ENCODE peak calls at places on chromosome 22, in eight cellular contexts. One of them, this sample, is unnamed.
A peak's percentile ranks its signal among the peaks of the same experiment; 100 is the strongest.

GRCh38 chr22:30334601-30335000 is 7.9 kb upstream of the TBC1D10A start:
- DNase-seq in stimulated activated CD8-positive, alpha-beta memory T cell treated with anti-CD3 and anti-CD28 coated beads, Interleukin-15, amount 100 ng/mL, for 4 hours: no peak
- DNase-seq in hippocampal formation: no peak
- DNase-seq in right atrium auricular region: no peak
- DNase-seq in smooth muscle cell of the brain vasculature: no peak
- DNase-seq in kidney glomerular epithelial cell: no peak
- DNase-seq in pancreas: no peak
- DNase-seq in fibroblast of lung: no peak
- DNase-seq in this sample: no peak

GRCh38 chr22:36355362-36355761 is 32.4 kb downstream of the MYH9 start:
- DNase-seq in pancreas: no peak
- DNase-seq in stimulated activated CD8-positive, alpha-beta memory T cell treated with anti-CD3 and anti-CD28 coated beads, Interleukin-15, amount 100 ng/mL, for 4 hours: no peak
- DNase-seq in hippocampal formation: no peak
- DNase-seq in right atrium auricular region: no peak
- DNase-seq in smooth muscle cell of the brain vasculature: no peak
- DNase-seq in kidney glomerular epithelial cell: no peak
- DNase-seq in fibroblast of lung: no peak
- DNase-seq in this sample: no peak

GRCh38 chr22:19824197-19825015 is 30.3 kb downstream of the GNB1L start:
- DNase-seq in right atrium auricular region: peak; percentile 42
- DNase-seq in pancreas: no peak
- DNase-seq in fibroblast of lung: no peak
- DNase-seq in smooth muscle cell of the brain vasculature: no peak
- DNase-seq in kidney glomerular epithelial cell: no peak
- DNase-seq in hippocampal formation: no peak
- DNase-seq in stimulated activated CD8-positive, alpha-beta memory T cell treated with anti-CD3 and anti-CD28 coated beads, Interleukin-15, amount 100 ng/mL, for 4 hours: no peak
- DNase-seq in this sample: no peak

GRCh38 chr22:26942301-26942927 is 285.0 kb downstream of the MIAT start:
- DNase-seq in stimulated activated CD8-positive, alpha-beta memory T cell treated with anti-CD3 and anti-CD28 coated beads, Interleukin-15, amount 100 ng/mL, for 4 hours: no peak
- DNase-seq in fibroblast of lung: peak; percentile 22
- DNase-seq in right atrium auricular region: no peak
- DNase-seq in hippocampal formation: no peak
- DNase-seq in smooth muscle cell of the brain vasculature: no peak
- DNase-seq in kidney glomerular epithelial cell: no peak
- DNase-seq in pancreas: no peak
- DNase-seq in this sample: no peak

GRCh38 chr22:37981282-37982011 is 2.9 kb downstream of the SOX10 start:
- DNase-seq in kidney glomerular epithelial cell: no peak
- DNase-seq in right atrium auricular region: no peak
- DNase-seq in stimulated activated CD8-positive, alpha-beta memory T cell treated with anti-CD3 and anti-CD28 coated beads, Interleukin-15, amount 100 ng/mL, for 4 hours: no peak
- DNase-seq in smooth muscle cell of the brain vasculature: no peak
- DNase-seq in hippocampal formation: no peak
- DNase-seq in fibroblast of lung: no peak
- DNase-seq in pancreas: no peak
- DNase-seq in this sample: no peak

GRCh38 chr22:35312198-35313059 is 12.7 kb downstream of the TOM1 start:
- DNase-seq in right atrium auricular region: no peak
- DNase-seq in kidney glomerular epithelial cell: no peak
- DNase-seq in smooth muscle cell of the brain vasculature: no peak
- DNase-seq in pancreas: no peak
- DNase-seq in stimulated activated CD8-positive, alpha-beta memory T cell treated with anti-CD3 and anti-CD28 coated beads, Interleukin-15, amount 100 ng/mL, for 4 hours: no peak
- DNase-seq in hippocampal formation: no peak
- DNase-seq in fibroblast of lung: peak; percentile 81
- DNase-seq in this sample: no peak

GRCh38 chr22:40727607-40728325 is 48.5 kb downstream of the MCHR1 start:
- DNase-seq in smooth muscle cell of the brain vasculature: no peak
- DNase-seq in kidney glomerular epithelial cell: no peak
- DNase-seq in fibroblast of lung: no peak
- DNase-seq in right atrium auricular region: no peak
- DNase-seq in pancreas: no peak
- DNase-seq in stimulated activated CD8-positive, alpha-beta memory T cell treated with anti-CD3 and anti-CD28 coated beads, Interleukin-15, amount 100 ng/mL, for 4 hours: no peak
- DNase-seq in hippocampal formation: no peak
- DNase-seq in this sample: no peak

GRCh38 chr22:39349506-39349966 is 255 bp upstream of the SYNGR1 start:
- DNase-seq in fibroblast of lung: peak; percentile 24
- DNase-seq in smooth muscle cell of the brain vasculature: no peak
- DNase-seq in right atrium auricular region: no peak
- DNase-seq in stimulated activated CD8-positive, alpha-beta memory T cell treated with anti-CD3 and anti-CD28 coated beads, Interleukin-15, amount 100 ng/mL, for 4 hours: no peak
- DNase-seq in hippocampal formation: peak; percentile 41
- DNase-seq in pancreas: peak; percentile 54
- DNase-seq in kidney glomerular epithelial cell: no peak
- DNase-seq in this sample: peak; percentile 12

GRCh38 chr22:42655693-42656092 is 6.5 kb upstream of the CYB5R3 start:
- DNase-seq in right atrium auricular region: no peak
- DNase-seq in stimulated activated CD8-positive, alpha-beta memory T cell treated with anti-CD3 and anti-CD28 coated beads, Interleukin-15, amount 100 ng/mL, for 4 hours: no peak
- DNase-seq in fibroblast of lung: no peak
- DNase-seq in smooth muscle cell of the brain vasculature: no peak
- DNase-seq in pancreas: no peak
- DNase-seq in kidney glomerular epithelial cell: no peak
- DNase-seq in hippocampal formation: no peak
- DNase-seq in this sample: no peak

GRCh38 chr22:36323855-36324331 is 63.9 kb downstream of the MYH9 start:
- DNase-seq in hippocampal formation: no peak
- DNase-seq in right atrium auricular region: peak; percentile 88
- DNase-seq in stimulated activated CD8-positive, alpha-beta memory T cell treated with anti-CD3 and anti-CD28 coated beads, Interleukin-15, amount 100 ng/mL, for 4 hours: no peak
- DNase-seq in smooth muscle cell of the brain vasculature: no peak
- DNase-seq in pancreas: no peak
- DNase-seq in kidney glomerular epithelial cell: no peak
- DNase-seq in fibroblast of lung: peak; percentile 74
- DNase-seq in this sample: no peak

GRCh38 chr22:17781319-17782031 is 7.2 kb upstream of the BID start:
- DNase-seq in smooth muscle cell of the brain vasculature: peak; percentile 57
- DNase-seq in kidney glomerular epithelial cell: peak; percentile 87
- DNase-seq in pancreas: no peak
- DNase-seq in stimulated activated CD8-positive, alpha-beta memory T cell treated with anti-CD3 and anti-CD28 coated beads, Interleukin-15, amount 100 ng/mL, for 4 hours: peak; percentile 60
- DNase-seq in right atrium auricular region: no peak
- DNase-seq in hippocampal formation: no peak
- DNase-seq in fibroblast of lung: peak; percentile 85
- DNase-seq in this sample: no peak

GRCh38 chr22:20159088-20159487 is 8.2 kb upstream of the CCDC188 start:
- DNase-seq in smooth muscle cell of the brain vasculature: no peak
- DNase-seq in fibroblast of lung: no peak
- DNase-seq in right atrium auricular region: no peak
- DNase-seq in hippocampal formation: no peak
- DNase-seq in stimulated activated CD8-positive, alpha-beta memory T cell treated with anti-CD3 and anti-CD28 coated beads, Interleukin-15, amount 100 ng/mL, for 4 hours: no peak
- DNase-seq in pancreas: no peak
- DNase-seq in kidney glomerular epithelial cell: no peak
- DNase-seq in this sample: no peak

GRCh38 chr22:32649515-32650200 is 151.8 kb upstream of the TIMP3 start:
- DNase-seq in kidney glomerular epithelial cell: no peak
- DNase-seq in smooth muscle cell of the brain vasculature: no peak
- DNase-seq in right atrium auricular region: peak; percentile 80
- DNase-seq in hippocampal formation: no peak
- DNase-seq in stimulated activated CD8-positive, alpha-beta memory T cell treated with anti-CD3 and anti-CD28 coated beads, Interleukin-15, amount 100 ng/mL, for 4 hours: no peak
- DNase-seq in fibroblast of lung: peak; percentile 93
- DNase-seq in pancreas: no peak
- DNase-seq in this sample: no peak

GRCh38 chr22:30605449-30606110 is 1.4 kb upstream of the TCN2 start:
- DNase-seq in hippocampal formation: peak; percentile 25
- DNase-seq in kidney glomerular epithelial cell: peak; percentile 28
- DNase-seq in fibroblast of lung: peak; percentile 29
- DNase-seq in pancreas: peak; percentile 63
- DNase-seq in stimulated activated CD8-positive, alpha-beta memory T cell treated with anti-CD3 and anti-CD28 coated beads, Interleukin-15, amount 100 ng/mL, for 4 hours: no peak
- DNase-seq in smooth muscle cell of the brain vasculature: no peak
- DNase-seq in right atrium auricular region: peak; percentile 69
- DNase-seq in this sample: peak; percentile 16

GRCh38 chr22:36922097-36922608 is 8.7 kb downstream of the CSF2RB start:
- DNase-seq in right atrium auricular region: peak; percentile 36
- DNase-seq in hippocampal formation: no peak
- DNase-seq in kidney glomerular epithelial cell: peak; percentile 73
- DNase-seq in fibroblast of lung: no peak
- DNase-seq in stimulated activated CD8-positive, alpha-beta memory T cell treated with anti-CD3 and anti-CD28 coated beads, Interleukin-15, amount 100 ng/mL, for 4 hours: no peak
- DNase-seq in pancreas: no peak
- DNase-seq in smooth muscle cell of the brain vasculature: no peak
- DNase-seq in this sample: no peak

GRCh38 chr22:46002757-46003270 is 25.9 kb upstream of the WNT7B start:
- DNase-seq in hippocampal formation: no peak
- DNase-seq in smooth muscle cell of the brain vasculature: no peak
- DNase-seq in kidney glomerular epithelial cell: peak; percentile 6
- DNase-seq in stimulated activated CD8-positive, alpha-beta memory T cell treated with anti-CD3 and anti-CD28 coated beads, Interleukin-15, amount 100 ng/mL, for 4 hours: no peak
- DNase-seq in right atrium auricular region: no peak
- DNase-seq in fibroblast of lung: peak; percentile 73
- DNase-seq in pancreas: peak; percentile 17
- DNase-seq in this sample: no peak

GRCh38 chr22:37455896-37456295 is 28.6 kb upstream of the ELFN2 start:
- DNase-seq in pancreas: no peak
- DNase-seq in stimulated activated CD8-positive, alpha-beta memory T cell treated with anti-CD3 and anti-CD28 coated beads, Interleukin-15, amount 100 ng/mL, for 4 hours: no peak
- DNase-seq in fibroblast of lung: peak; percentile 21
- DNase-seq in smooth muscle cell of the brain vasculature: no peak
- DNase-seq in right atrium auricular region: no peak
- DNase-seq in hippocampal formation: no peak
- DNase-seq in kidney glomerular epithelial cell: no peak
- DNase-seq in this sample: no peak

GRCh38 chr22:19505735-19506126 is 18.5 kb downstream of the CLDN5 start:
- DNase-seq in hippocampal formation: no peak
- DNase-seq in right atrium auricular region: no peak
- DNase-seq in pancreas: no peak
- DNase-seq in kidney glomerular epithelial cell: no peak
- DNase-seq in fibroblast of lung: no peak
- DNase-seq in smooth muscle cell of the brain vasculature: no peak
- DNase-seq in stimulated activated CD8-positive, alpha-beta memory T cell treated with anti-CD3 and anti-CD28 coated beads, Interleukin-15, amount 100 ng/mL, for 4 hours: no peak
- DNase-seq in this sample: no peak

GRCh38 chr22:48724899-48725298 is 1102.8 kb downstream of the BRD1 start:
- DNase-seq in kidney glomerular epithelial cell: no peak
- DNase-seq in fibroblast of lung: no peak
- DNase-seq in right atrium auricular region: no peak
- DNase-seq in hippocampal formation: no peak
- DNase-seq in pancreas: peak; percentile 10
- DNase-seq in stimulated activated CD8-positive, alpha-beta memory T cell treated with anti-CD3 and anti-CD28 coated beads, Interleukin-15, amount 100 ng/mL, for 4 hours: no peak
- DNase-seq in smooth muscle cell of the brain vasculature: no peak
- DNase-seq in this sample: no peak

GRCh38 chr22:33908201-33909074 is 11.8 kb downstream of the LARGE1 start:
- DNase-seq in right atrium auricular region: no peak
- DNase-seq in fibroblast of lung: no peak
- DNase-seq in kidney glomerular epithelial cell: no peak
- DNase-seq in smooth muscle cell of the brain vasculature: no peak
- DNase-seq in pancreas: no peak
- DNase-seq in hippocampal formation: no peak
- DNase-seq in stimulated activated CD8-positive, alpha-beta memory T cell treated with anti-CD3 and anti-CD28 coated beads, Interleukin-15, amount 100 ng/mL, for 4 hours: no peak
- DNase-seq in this sample: no peak

GRCh38 chr22:43828711-43829447 is 16.8 kb upstream of the EFCAB6 start:
- DNase-seq in stimulated activated CD8-positive, alpha-beta memory T cell treated with anti-CD3 and anti-CD28 coated beads, Interleukin-15, amount 100 ng/mL, for 4 hours: no peak
- DNase-seq in hippocampal formation: peak; percentile 14
- DNase-seq in smooth muscle cell of the brain vasculature: no peak
- DNase-seq in kidney glomerular epithelial cell: no peak
- DNase-seq in right atrium auricular region: peak; percentile 95
- DNase-seq in fibroblast of lung: peak; percentile 30
- DNase-seq in pancreas: no peak
- DNase-seq in this sample: peak; percentile 73

GRCh38 chr22:18076060-18076497 is 1.7 kb upstream of the PEX26 start:
- DNase-seq in right atrium auricular region: peak; percentile 74
- DNase-seq in stimulated activated CD8-positive, alpha-beta memory T cell treated with anti-CD3 and anti-CD28 coated beads, Interleukin-15, amount 100 ng/mL, for 4 hours: no peak
- DNase-seq in pancreas: peak; percentile 58
- DNase-seq in kidney glomerular epithelial cell: peak; percentile 92
- DNase-seq in smooth muscle cell of the brain vasculature: peak; percentile 70
- DNase-seq in hippocampal formation: peak; percentile 39
- DNase-seq in fibroblast of lung: peak; percentile 77
- DNase-seq in this sample: peak; percentile 90

GRCh38 chr22:27336151-27337090 is 465.1 kb downstream of the MN1 start:
- DNase-seq in hippocampal formation: no peak
- DNase-seq in fibroblast of lung: peak; percentile 93
- DNase-seq in right atrium auricular region: no peak
- DNase-seq in kidney glomerular epithelial cell: peak; percentile 21
- DNase-seq in pancreas: no peak
- DNase-seq in stimulated activated CD8-positive, alpha-beta memory T cell treated with anti-CD3 and anti-CD28 coated beads, Interleukin-15, amount 100 ng/mL, for 4 hours: no peak
- DNase-seq in smooth muscle cell of the brain vasculature: no peak
- DNase-seq in this sample: no peak

This sample was measured in NCI-H446.